ENCODE peak calls at places on chromosomes 6 and 20, in five cellular contexts. Q is HepG2, O is gastrocnemius medialis, W is ovary, M is lower leg skin. F is an unnamed sample.

GRCh38 chr6:100186552-100186951 is 192.5 kb upstream of the MCHR2 start:
- DNase-seq in Q (no peak), W (no peak), O (no peak), M (no peak), F (no peak)

GRCh38 chr20:5691918-5692618 is 58.1 kb upstream of the SHLD1 start:
- DNase-seq in O (no peak), W (no peak), M (no peak), Q (peak), F (no peak)

GRCh38 chr20:12345978-12346377 is 428.3 kb downstream of the BTBD3 start:
- DNase-seq in M (no peak), O (no peak), Q (no peak), W (no peak), F (no peak)

GRCh38 chr6:31305674-31306219 is 33.9 kb upstream of the HLA-C start:
- DNase-seq in Q (no peak), O (no peak), W (no peak), M (no peak), F (no peak)

GRCh38 chr6:93242049-93242448 is 177.3 kb downstream of the EPHA7 start:
- DNase-seq in O (no peak), M (no peak), W (no peak), Q (no peak), F (no peak)

GRCh38 chr6:56088641-56089040 is 158.7 kb downstream of the COL21A1 start:
- DNase-seq in W (no peak), Q (no peak), M (no peak), O (no peak), F (no peak)

GRCh38 chr20:23356203-23356602 is 5.6 kb downstream of the NXT1 start:
- DNase-seq in W (no peak), M (peak), Q (no peak), O (no peak), F (no peak)

GRCh38 chr6:157962601-157963084 is 19.0 kb upstream of the SYNJ2 start:
- DNase-seq in O (no peak), Q (no peak), W (no peak), M (peak), F (no peak)

GRCh38 chr6:37435816-37436215 is 2.8 kb downstream of the CMTR1 start:
- DNase-seq in M (peak), O (no peak), Q (no peak), W (no peak), F (no peak)

GRCh38 chr6:100283288-100283687 is 181.4 kb downstream of the SIM1 start:
- DNase-seq in Q (no peak), O (no peak), M (no peak), W (no peak), F (no peak)

GRCh38 chr6:15592610-15593009 is 70.2 kb downstream of the DTNBP1 start:
- DNase-seq in W (no peak), O (no peak), M (no peak), Q (no peak), F (no peak)

GRCh38 chr6:169803291-169803811 is 51.9 kb downstream of the ERMARD start:
- DNase-seq in Q (no peak), W (no peak), O (no peak), M (peak), F (no peak)

GRCh38 chr20:62749851-62750445 is 41.3 kb downstream of the NTSR1 start:
- DNase-seq in M (no peak), W (no peak), Q (no peak), O (no peak), F (no peak)

GRCh38 chr6:119138906-119139541 is 60.6 kb upstream of the FAM184A start:
- DNase-seq in Q (no peak), M (peak), W (no peak), O (no peak), F (peak)

GRCh38 chr6:131061041-131061770 is 1.8 kb downstream of the EPB41L2 start:
- DNase-seq in W (no peak), M (no peak), O (no peak), Q (peak), F (peak)

GRCh38 chr6:87660226-87660886 is 41.7 kb downstream of the AKIRIN2 start:
- DNase-seq in O (peak), W (no peak), Q (no peak), M (no peak), F (no peak)

GRCh38 chr6:136527831-136528230 is 22.4 kb downstream of the MAP7 start:
- DNase-seq in M (no peak), W (no peak), O (no peak), Q (no peak), F (no peak)

GRCh38 chr6:35258858-35259193 is 709 bp upstream of the ZNF76 start:
- DNase-seq in Q (peak), M (no peak), W (no peak), O (no peak), F (peak)

GRCh38 chr6:156601156-156601820 is 175.9 kb upstream of the ARID1B start:
- DNase-seq in W (no peak), Q (no peak), O (no peak), M (no peak), F (no peak)

GRCh38 chr6:55678330-55679224 is 99.6 kb upstream of the HMGCLL1 start:
- DNase-seq in W (no peak), M (no peak), Q (no peak), O (no peak), F (no peak)

GRCh38 chr6:75286955-75287354 is 2.4 kb upstream of the TMEM30A start:
- DNase-seq in M (no peak), W (no peak), Q (no peak), O (no peak), F (no peak)

DNA sequence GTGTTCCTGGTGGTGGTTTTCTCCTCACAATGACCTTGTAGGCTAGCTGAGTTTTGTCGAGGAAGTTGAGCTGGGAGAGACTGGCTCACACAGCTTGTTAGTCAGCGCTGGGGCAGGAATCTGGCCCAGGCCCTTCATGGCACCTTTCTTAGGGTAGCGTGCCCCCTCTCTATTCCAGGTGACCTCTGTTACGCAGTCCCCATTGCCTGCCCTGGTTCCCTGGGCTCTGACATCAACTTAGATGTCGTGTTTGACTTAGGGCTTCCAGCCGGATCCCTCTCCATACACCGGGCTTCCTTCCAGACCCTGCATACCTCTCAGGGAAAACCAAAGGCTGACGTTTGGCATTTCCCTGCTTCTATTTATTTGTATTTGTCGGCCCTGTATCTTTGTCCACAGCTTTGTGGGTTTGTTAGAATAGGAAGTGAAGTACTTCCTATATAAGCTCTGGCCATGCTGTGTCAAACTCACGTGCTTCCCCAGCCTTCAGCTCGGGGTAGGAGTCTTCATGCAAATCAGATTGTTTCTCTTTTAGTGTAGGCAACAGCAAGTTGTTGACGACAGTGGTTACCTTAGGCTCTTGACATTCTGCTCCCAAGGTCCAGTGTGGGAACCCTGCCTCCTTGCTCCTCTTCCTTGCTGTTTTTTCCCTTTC is 12.8 kb downstream of the IGF2R start:
- DNase-seq in W (peak), Q (no peak), O (no peak), M (peak), F (peak)
- TF ChIP-seq POLR2A in W (no peak), Q (no peak), O (peak), M (no peak), F (no peak)

GRCh38 chr20:45968801-45969711 is 2.9 kb downstream of the ZNF335 start:
- DNase-seq in Q (no peak), M (peak), W (peak), O (no peak), F (no peak)
- TF ChIP-seq POLR2A in Q (no peak), M (no peak), W (no peak), O (no peak), F (no peak)

DNA sequence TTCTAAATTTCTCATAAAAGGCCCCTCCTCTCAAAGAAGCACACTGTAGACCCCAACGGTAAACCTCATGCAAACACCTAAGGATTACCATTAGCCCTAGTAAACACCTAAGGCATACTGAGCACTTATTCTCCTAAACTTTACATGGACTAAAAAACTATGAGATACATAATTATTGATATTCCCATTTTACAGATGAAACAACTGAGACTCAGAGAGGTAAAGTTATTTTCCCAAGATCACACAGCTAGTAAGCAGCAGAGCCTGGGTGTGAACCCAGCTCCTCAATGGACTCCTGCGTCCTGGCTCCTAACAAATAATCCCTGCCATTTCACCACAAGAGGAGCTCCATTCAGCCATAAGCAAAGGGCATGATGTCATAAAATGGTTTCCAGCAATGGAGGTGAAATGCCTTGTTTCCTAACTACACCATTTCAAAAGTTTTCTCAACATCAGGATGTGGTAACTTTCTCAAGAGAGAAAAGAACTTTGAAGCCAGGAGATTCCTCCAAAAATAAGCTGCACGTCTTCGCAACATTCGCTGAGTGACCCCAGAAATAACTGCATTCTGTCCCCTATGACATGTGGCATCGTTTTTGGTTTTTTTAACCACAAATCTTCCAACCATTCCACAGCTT is 4.1 kb downstream of the ATP9A start:
- DNase-seq in W (no peak), O (no peak), M (no peak), Q (no peak), F (no peak)
- TF ChIP-seq POLR2A in W (no peak), O (no peak), M (no peak), Q (no peak), F (no peak)

GRCh38 chr6:3915076-3915791 is 66.1 kb downstream of the FAM50B start:
- DNase-seq in O (no peak), Q (no peak), M (peak), W (no peak), F (no peak)
- TF ChIP-seq POLR2A in O (no peak), Q (no peak), M (no peak), W (no peak), F (no peak)

GRCh38 chr6:27394073-27394472 is 5.5 kb downstream of the ZNF391 start:
- DNase-seq in Q (no peak), W (no peak), O (no peak), M (no peak), F (no peak)

GRCh38 chr6:27392623-27393022 is 4.1 kb downstream of the ZNF391 start:
- DNase-seq in O (no peak), W (no peak), M (no peak), Q (no peak), F (no peak)

GRCh38 chr6:27383481-27383880 is 5.1 kb upstream of the ZNF391 start:
- DNase-seq in O (no peak), M (no peak), W (no peak), Q (no peak), F (no peak)

GRCh38 chr6:27383011-27383410 is 5.5 kb upstream of the ZNF391 start:
- DNase-seq in O (no peak), W (no peak), M (no peak), Q (no peak), F (no peak)

DNA sequence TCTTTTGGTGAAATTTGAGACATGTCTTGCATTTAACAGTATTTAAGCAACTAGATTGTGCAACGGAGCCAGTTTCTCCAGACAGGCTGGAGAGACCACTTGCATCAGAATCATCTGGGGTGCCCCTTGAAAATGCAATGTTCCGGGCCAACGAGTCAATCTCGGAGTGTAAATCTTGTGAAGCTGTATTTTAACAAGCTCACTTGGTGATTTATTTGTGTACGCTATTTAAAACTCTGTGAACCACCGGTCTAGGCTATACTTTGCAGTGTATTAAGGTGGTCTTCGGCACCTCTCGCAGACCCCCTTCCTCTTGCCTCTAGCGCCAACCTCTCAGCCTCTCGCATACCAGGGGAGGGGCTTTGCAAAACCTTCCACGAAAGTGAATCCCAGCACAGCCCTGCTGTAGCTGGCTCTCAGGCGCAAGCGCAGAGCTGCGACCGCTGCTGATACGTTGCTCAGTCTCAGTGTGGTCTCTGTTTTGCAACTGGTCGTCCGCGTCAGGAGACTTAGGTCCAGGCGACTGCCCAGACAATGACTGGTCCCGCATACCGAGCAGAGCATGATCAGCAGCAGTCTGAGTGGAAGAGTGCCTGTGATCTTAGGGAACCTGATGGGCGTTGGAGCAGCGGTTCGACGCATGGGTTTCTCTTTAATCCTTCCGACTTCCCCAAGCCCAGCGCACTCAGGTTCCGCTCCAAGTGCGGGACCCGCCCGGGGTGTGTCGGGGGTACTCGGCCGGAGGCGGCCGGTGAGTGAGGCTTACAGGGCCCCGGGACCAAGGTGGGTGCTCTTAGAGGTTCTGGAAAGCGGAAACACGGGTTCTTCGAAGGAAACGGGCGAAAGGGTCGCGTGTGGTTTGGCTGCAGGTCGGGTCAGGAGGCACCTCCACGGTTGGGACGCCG is at the start of gene ZNF391:
- DNase-seq in Q (peak), O (peak), M (peak), W (peak), F (peak)
- TF ChIP-seq POLR2A in Q (peak), O (no peak), M (no peak), W (no peak), F (peak)

GRCh38 chr20:3777726-3778629 is 3.3 kb downstream of the SPEF1 start:
- DNase-seq in O (no peak), M (peak), Q (no peak), W (peak), F (peak)

GRCh38 chr20:3777381-3777725 is 3.9 kb downstream of the SPEF1 start:
- DNase-seq in M (no peak), W (no peak), Q (no peak), O (no peak), F (no peak)

GRCh38 chr20:3778976-3779375 is 2.3 kb downstream of the SPEF1 start:
- DNase-seq in W (no peak), M (no peak), O (no peak), Q (no peak), F (no peak)

GRCh38 chr20:3771552-3772058 is 4.1 kb upstream of the ADISSP start:
- DNase-seq in Q (no peak), W (no peak), O (no peak), M (no peak), F (no peak)

GRCh38 chr20:3775457-3775856 is 5.8 kb downstream of the SPEF1 start:
- DNase-seq in Q (no peak), W (no peak), O (no peak), M (no peak), F (no peak)
- TF ChIP-seq POLR2A in Q (no peak), W (no peak), O (no peak), M (no peak), F (no peak)

F was measured in erythroblast.